ENCODE peak calls at places on chromosomes 2 and 18, in four cellular contexts. F is fibroblast of the aortic adventitia, C is suprapubic skin, P is H9. D is an unnamed sample.

GRCh38 chr2:201406077-201406662 is 45.1 kb downstream of the TRAK2 start:
- DNase-seq in F (peak), C (no peak), P (no peak), D (no peak)

GRCh38 chr2:239465017-239466001 is 64.5 kb upstream of the HDAC4 start:
- DNase-seq in F (no peak), C (peak), P (peak), D (no peak)

GRCh38 chr2:37713258-37713700 is 41.8 kb upstream of the CDC42EP3 start:
- DNase-seq in F (peak), C (no peak), P (no peak), D (no peak)

GRCh38 chr2:106944220-106944619 is 58.3 kb upstream of the ST6GAL2 start:
- DNase-seq in F (peak), C (no peak), P (no peak), D (no peak)

GRCh38 chr2:160555420-160555819 is 61.8 kb upstream of the RBMS1 start:
- DNase-seq in F (no peak), C (no peak), P (no peak), D (no peak)

GRCh38 chr2:51723716-51724115 is 691.8 kb upstream of the NRXN1 start:
- DNase-seq in F (no peak), C (no peak), P (no peak), D (no peak)

GRCh38 chr2:241188386-241189092 is at the start of gene ANO7:
- DNase-seq in F (no peak), C (no peak), P (no peak), D (peak)

GRCh38 chr2:228016402-228016801 is 145.0 kb downstream of the DAW1 start:
- DNase-seq in F (no peak), C (no peak), P (peak), D (no peak)

GRCh38 chr2:147863835-147864234 is 19.0 kb downstream of the ACVR2A start:
- DNase-seq in F (no peak), C (no peak), P (no peak), D (no peak)

GRCh38 chr18:56043691-56044090 is 455.7 kb upstream of the TCF4 start:
- DNase-seq in F (no peak), C (peak), P (peak), D (no peak)

GRCh38 chr2:112542974-112543760 is 902 bp downstream of the POLR1B start:
- DNase-seq in F (peak), C (no peak), P (no peak), D (no peak)

GRCh38 chr2:218819103-218819502 is 12.5 kb downstream of the PRKAG3 start:
- DNase-seq in F (no peak), C (no peak), P (no peak), D (no peak)

GRCh38 chr2:197990356-197990755 is 186.0 kb downstream of the PLCL1 start:
- DNase-seq in F (no peak), C (no peak), P (no peak), D (no peak)

GRCh38 chr2:65919579-65920188 is 487.3 kb upstream of the SPRED2 start:
- DNase-seq in F (no peak), C (no peak), P (no peak), D (no peak)
- TF ChIP-seq CTCF in F (no peak), C (no peak), P (no peak), D (no peak)

GRCh38 chr18:57439617-57439975 is 4.4 kb downstream of the ONECUT2 start:
- DNase-seq in F (no peak), C (no peak), P (peak), D (no peak)

GRCh38 chr18:57439985-57440330 is 4.8 kb downstream of the ONECUT2 start:
- DNase-seq in F (no peak), C (no peak), P (no peak), D (no peak)

GRCh38 chr18:57437433-57437781 is 2.2 kb downstream of the ONECUT2 start:
- DNase-seq in F (no peak), C (no peak), P (peak), D (no peak)

GRCh38 chr18:57437782-57438668 is 2.9 kb downstream of the ONECUT2 start:
- DNase-seq in F (peak), C (no peak), P (peak), D (no peak)

DNA sequence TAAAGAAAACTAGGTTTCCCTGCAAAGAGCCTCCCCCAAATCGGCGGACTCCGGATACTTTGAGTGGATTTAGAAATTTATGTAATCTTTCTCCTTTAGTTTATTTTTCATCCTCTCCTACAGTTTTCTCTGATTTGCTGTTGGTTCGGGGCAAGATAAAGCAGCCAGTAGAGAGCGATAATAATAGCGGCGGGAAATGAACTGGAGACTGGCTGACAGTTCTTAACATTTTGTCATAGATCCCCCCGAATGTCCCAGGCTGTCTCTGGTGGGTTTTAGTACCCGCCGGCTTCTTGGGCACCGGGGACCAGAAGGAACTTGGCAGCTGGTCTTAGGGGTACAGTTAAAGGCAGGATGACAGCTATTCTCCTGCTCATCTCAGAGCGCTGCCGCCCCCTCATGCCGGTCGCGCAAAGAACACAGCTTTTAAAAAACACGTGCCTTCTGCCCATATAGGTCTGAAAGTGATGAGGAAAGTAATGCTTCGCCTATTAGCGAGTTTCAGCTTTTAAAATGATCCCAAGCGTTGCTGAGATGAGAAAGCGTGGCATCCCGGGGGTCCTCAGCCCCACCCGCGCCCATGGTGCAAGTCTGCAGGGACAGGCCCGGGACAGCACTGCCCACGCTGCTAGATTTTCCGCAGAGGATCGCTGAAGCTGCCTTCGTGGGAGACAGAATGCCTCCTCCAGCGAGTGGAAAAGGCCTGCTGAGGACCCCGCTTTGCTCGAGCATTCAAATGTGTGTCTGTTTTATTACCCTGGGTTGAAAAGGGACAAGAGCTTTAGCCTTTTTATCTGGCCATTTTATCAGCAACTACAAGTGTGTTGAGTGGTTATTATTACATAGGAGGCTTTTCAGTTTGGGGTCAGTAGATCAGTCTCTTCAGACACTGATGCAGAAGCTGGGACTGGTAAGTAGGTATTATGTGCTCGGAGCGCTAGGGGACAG is 3.8 kb downstream of the ONECUT2 start:
- DNase-seq in F (no peak), C (no peak), P (no peak), D (no peak)
- TF ChIP-seq CTCF in F (no peak), C (no peak), P (no peak), D (peak)

DNA sequence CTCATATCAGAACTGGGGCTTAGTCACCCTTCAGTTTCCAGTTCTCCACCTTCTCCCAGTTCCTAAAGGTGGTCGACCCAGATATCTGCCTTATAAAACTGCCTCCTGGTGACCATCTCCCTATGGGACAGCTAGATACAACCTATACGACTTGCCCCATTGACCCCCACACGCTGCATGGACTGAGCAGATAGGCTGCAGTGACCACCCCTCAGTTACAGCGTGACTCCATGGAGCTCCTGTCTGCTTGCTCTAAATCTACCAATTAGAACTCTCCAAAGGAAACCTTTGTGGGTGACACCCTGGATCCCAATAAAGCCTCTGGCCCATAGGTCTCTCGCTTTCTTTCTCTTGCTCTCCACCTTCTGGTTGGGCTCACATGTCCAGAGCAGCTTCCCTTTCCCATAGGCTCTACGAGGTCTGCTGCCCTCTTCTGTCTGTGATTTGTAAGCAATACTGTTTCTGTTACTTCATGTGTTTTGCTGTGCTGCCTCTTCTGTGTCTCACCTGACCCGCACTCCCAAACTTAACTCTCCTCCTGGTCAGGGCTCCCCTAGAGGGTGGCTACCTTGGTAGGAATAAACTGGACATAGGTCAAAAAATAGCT is 971.3 kb upstream of the FAM98A start:
- DNase-seq in F (no peak), C (no peak), P (peak), D (no peak)
- TF ChIP-seq CTCF in F (no peak), C (no peak), P (peak), D (peak)

GRCh38 chr2:211512746-211513145 is 956.3 kb downstream of the CPS1 start:
- DNase-seq in F (no peak), C (no peak), P (no peak), D (no peak)
- TF ChIP-seq CTCF in F (no peak), C (no peak), P (no peak), D (no peak)

DNA sequence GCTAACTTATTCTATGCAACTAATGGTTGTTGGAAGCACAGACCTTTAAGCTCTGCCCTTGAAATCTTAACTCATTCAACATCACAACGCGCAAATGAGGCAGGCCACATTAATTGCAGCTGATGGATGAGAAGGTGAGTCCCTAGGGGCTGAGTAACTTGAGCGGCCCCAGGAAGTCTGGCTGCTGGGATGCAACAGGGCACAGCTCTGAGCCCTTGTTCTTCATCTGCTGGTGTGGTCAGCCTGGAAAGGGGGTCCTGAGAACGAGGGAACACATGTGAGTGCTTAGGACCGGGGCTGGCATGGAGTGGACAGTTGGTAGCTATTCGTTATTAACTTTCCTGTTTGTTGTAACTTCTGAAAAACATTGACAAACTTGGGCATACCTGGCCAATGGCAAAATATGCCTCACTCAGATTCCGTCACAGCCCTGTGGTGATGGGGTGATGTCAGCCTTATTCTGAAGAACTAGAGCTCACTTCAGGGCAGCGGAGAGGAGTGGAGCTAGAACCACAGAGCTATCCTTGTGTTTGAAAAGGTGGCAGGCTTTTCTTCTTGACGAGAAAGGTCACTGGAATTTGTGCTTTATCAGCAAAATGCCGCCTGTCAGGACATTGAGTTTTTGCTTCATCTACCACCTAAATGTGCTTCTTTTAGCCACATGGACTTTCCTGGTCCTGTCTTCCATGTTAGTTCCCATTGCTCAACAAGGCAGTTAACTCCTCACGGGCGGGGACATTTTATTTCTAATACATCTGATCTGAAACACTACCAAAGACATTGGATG is 145.9 kb upstream of the FHL2 start:
- DNase-seq in F (no peak), C (no peak), P (no peak), D (no peak)
- TF ChIP-seq CTCF in F (no peak), C (no peak), P (no peak), D (no peak)

GRCh38 chr2:177673602-177674595 is 281.3 kb downstream of the AGPS start:
- DNase-seq in F (no peak), C (no peak), P (no peak), D (no peak)
- TF ChIP-seq CTCF in F (peak), C (no peak), P (peak), D (peak)

GRCh38 chr18:58657494-58657893 is 13.8 kb upstream of the MALT1 start:
- DNase-seq in F (no peak), C (no peak), P (no peak), D (no peak)

GRCh38 chr18:58660915-58661314 is 10.3 kb upstream of the MALT1 start:
- DNase-seq in F (no peak), C (no peak), P (no peak), D (no peak)

GRCh38 chr18:58662118-58662517 is 9.1 kb upstream of the MALT1 start:
- DNase-seq in F (no peak), C (no peak), P (no peak), D (no peak)

GRCh38 chr18:58659691-58660090 is 11.6 kb upstream of the MALT1 start:
- DNase-seq in F (no peak), C (no peak), P (no peak), D (no peak)

GRCh38 chr18:58661423-58661822 is 9.8 kb upstream of the MALT1 start:
- DNase-seq in F (peak), C (no peak), P (no peak), D (no peak)
- TF ChIP-seq CTCF in F (peak), C (no peak), P (peak), D (peak)

GRCh38 chr2:54789878-54790277 is 66.4 kb downstream of the EML6 start:
- DNase-seq in F (no peak), C (no peak), P (no peak), D (no peak)
- TF ChIP-seq CTCF in F (no peak), C (no peak), P (no peak), D (no peak)